ENCODE peak calls at places on chromosomes 16 and 17, in five cellular contexts. One of them, this sample, is unnamed.

GRCh38 chr16:87540072-87540976 is 47.5 kb upstream of the ZCCHC14 start:
- DNase-seq in PC-9: no peak
- DNase-seq in HL-60: no peak
- DNase-seq in stimulated activated CD4-positive, alpha-beta T cell treated with anti-CD3 and anti-CD28 coated beads, Interleukin-2, amount 100 ng/mL, for 48 hours: no peak
- DNase-seq in GM04504: no peak
- DNase-seq in this sample: no peak

GRCh38 chr16:66946974-66947301 is 11.6 kb downstream of the CES2 start:
- DNase-seq in PC-9: no peak
- DNase-seq in HL-60: no peak
- DNase-seq in stimulated activated CD4-positive, alpha-beta T cell treated with anti-CD3 and anti-CD28 coated beads, Interleukin-2, amount 100 ng/mL, for 48 hours: no peak
- DNase-seq in GM04504: no peak
- DNase-seq in this sample: no peak

GRCh38 chr16:49757744-49758069 is 98.2 kb downstream of the ZNF423 start:
- DNase-seq in PC-9: no peak
- DNase-seq in HL-60: no peak
- DNase-seq in stimulated activated CD4-positive, alpha-beta T cell treated with anti-CD3 and anti-CD28 coated beads, Interleukin-2, amount 100 ng/mL, for 48 hours: no peak
- DNase-seq in GM04504: no peak
- DNase-seq in this sample: no peak

GRCh38 chr16:19008770-19009169 is 25.0 kb downstream of the TMC7 start:
- DNase-seq in PC-9: no peak
- DNase-seq in HL-60: peak; percentile 16
- DNase-seq in stimulated activated CD4-positive, alpha-beta T cell treated with anti-CD3 and anti-CD28 coated beads, Interleukin-2, amount 100 ng/mL, for 48 hours: no peak
- DNase-seq in GM04504: peak; percentile 44
- DNase-seq in this sample: no peak

GRCh38 chr17:31750578-31750977 is 108.5 kb downstream of the COPRS start:
- DNase-seq in PC-9: no peak
- DNase-seq in HL-60: no peak
- DNase-seq in stimulated activated CD4-positive, alpha-beta T cell treated with anti-CD3 and anti-CD28 coated beads, Interleukin-2, amount 100 ng/mL, for 48 hours: no peak
- DNase-seq in GM04504: no peak
- DNase-seq in this sample: no peak

GRCh38 chr16:27950488-27950887 is 113.0 kb downstream of the GSG1L start:
- DNase-seq in PC-9: no peak
- DNase-seq in HL-60: no peak
- DNase-seq in stimulated activated CD4-positive, alpha-beta T cell treated with anti-CD3 and anti-CD28 coated beads, Interleukin-2, amount 100 ng/mL, for 48 hours: no peak
- DNase-seq in GM04504: no peak
- DNase-seq in this sample: no peak

GRCh38 chr17:21285164-21286065 is 904 bp downstream of the MAP2K3 start:
- DNase-seq in PC-9: peak; percentile 32
- DNase-seq in HL-60: no peak
- DNase-seq in stimulated activated CD4-positive, alpha-beta T cell treated with anti-CD3 and anti-CD28 coated beads, Interleukin-2, amount 100 ng/mL, for 48 hours: no peak
- DNase-seq in GM04504: no peak
- DNase-seq in this sample: peak; percentile 30

GRCh38 chr16:55710466-55710865 is 54.7 kb downstream of the SLC6A2 start:
- DNase-seq in PC-9: no peak
- DNase-seq in HL-60: no peak
- DNase-seq in stimulated activated CD4-positive, alpha-beta T cell treated with anti-CD3 and anti-CD28 coated beads, Interleukin-2, amount 100 ng/mL, for 48 hours: no peak
- DNase-seq in GM04504: no peak
- DNase-seq in this sample: no peak

GRCh38 chr17:6548578-6549330 is 7.6 kb downstream of the PITPNM3 start:
- DNase-seq in PC-9: no peak
- DNase-seq in HL-60: no peak
- DNase-seq in stimulated activated CD4-positive, alpha-beta T cell treated with anti-CD3 and anti-CD28 coated beads, Interleukin-2, amount 100 ng/mL, for 48 hours: no peak
- DNase-seq in GM04504: no peak
- DNase-seq in this sample: no peak

GRCh38 chr16:454397-454940 is 29.0 kb downstream of the RAB11FIP3 start:
- DNase-seq in PC-9: no peak
- DNase-seq in HL-60: no peak
- DNase-seq in stimulated activated CD4-positive, alpha-beta T cell treated with anti-CD3 and anti-CD28 coated beads, Interleukin-2, amount 100 ng/mL, for 48 hours: no peak
- DNase-seq in GM04504: no peak
- DNase-seq in this sample: no peak

GRCh38 chr16:591892-592517 is 2.1 kb downstream of the RAB40C start:
- DNase-seq in PC-9: no peak
- DNase-seq in HL-60: no peak
- DNase-seq in stimulated activated CD4-positive, alpha-beta T cell treated with anti-CD3 and anti-CD28 coated beads, Interleukin-2, amount 100 ng/mL, for 48 hours: no peak
- DNase-seq in GM04504: no peak
- DNase-seq in this sample: no peak

GRCh38 chr17:66487121-66487520 is 184.7 kb downstream of the PRKCA start:
- DNase-seq in PC-9: no peak
- DNase-seq in HL-60: no peak
- DNase-seq in stimulated activated CD4-positive, alpha-beta T cell treated with anti-CD3 and anti-CD28 coated beads, Interleukin-2, amount 100 ng/mL, for 48 hours: no peak
- DNase-seq in GM04504: no peak
- DNase-seq in this sample: no peak

GRCh38 chr16:89319883-89320716 is 102.6 kb downstream of the ZNF778 start:
- DNase-seq in PC-9: peak; percentile 94
- DNase-seq in HL-60: no peak
- DNase-seq in stimulated activated CD4-positive, alpha-beta T cell treated with anti-CD3 and anti-CD28 coated beads, Interleukin-2, amount 100 ng/mL, for 48 hours: peak; percentile 43
- DNase-seq in GM04504: peak; percentile 69
- DNase-seq in this sample: peak; percentile 55

GRCh38 chr17:82384730-82385429 is 13.3 kb downstream of the UTS2R start:
- DNase-seq in PC-9: peak; percentile 78
- DNase-seq in HL-60: no peak
- DNase-seq in stimulated activated CD4-positive, alpha-beta T cell treated with anti-CD3 and anti-CD28 coated beads, Interleukin-2, amount 100 ng/mL, for 48 hours: no peak
- DNase-seq in GM04504: no peak
- DNase-seq in this sample: no peak

GRCh38 chr17:8041249-8041928 is 2.5 kb downstream of the ALOX15B start:
- DNase-seq in PC-9: peak; percentile 51
- DNase-seq in HL-60: peak; percentile 57
- DNase-seq in stimulated activated CD4-positive, alpha-beta T cell treated with anti-CD3 and anti-CD28 coated beads, Interleukin-2, amount 100 ng/mL, for 48 hours: no peak
- DNase-seq in GM04504: peak; percentile 28
- DNase-seq in this sample: peak; percentile 80

GRCh38 chr16:5056347-5056746 is 9.4 kb downstream of the C16orf89 start:
- DNase-seq in PC-9: no peak
- DNase-seq in HL-60: no peak
- DNase-seq in stimulated activated CD4-positive, alpha-beta T cell treated with anti-CD3 and anti-CD28 coated beads, Interleukin-2, amount 100 ng/mL, for 48 hours: peak; percentile 33
- DNase-seq in GM04504: no peak
- DNase-seq in this sample: peak; percentile 63

GRCh38 chr17:18018411-18018921 is 20.5 kb downstream of the ATPAF2 start:
- DNase-seq in PC-9: no peak
- DNase-seq in HL-60: no peak
- DNase-seq in stimulated activated CD4-positive, alpha-beta T cell treated with anti-CD3 and anti-CD28 coated beads, Interleukin-2, amount 100 ng/mL, for 48 hours: no peak
- DNase-seq in GM04504: no peak
- DNase-seq in this sample: no peak

GRCh38 chr17:57551321-57552079 is 193.6 kb downstream of the CCDC182 start:
- DNase-seq in PC-9: no peak
- DNase-seq in HL-60: no peak
- DNase-seq in stimulated activated CD4-positive, alpha-beta T cell treated with anti-CD3 and anti-CD28 coated beads, Interleukin-2, amount 100 ng/mL, for 48 hours: no peak
- DNase-seq in GM04504: no peak
- DNase-seq in this sample: no peak

GRCh38 chr16:73302942-73303341 is 255.0 kb upstream of the ZFHX3 start:
- DNase-seq in PC-9: no peak
- DNase-seq in HL-60: no peak
- DNase-seq in stimulated activated CD4-positive, alpha-beta T cell treated with anti-CD3 and anti-CD28 coated beads, Interleukin-2, amount 100 ng/mL, for 48 hours: no peak
- DNase-seq in GM04504: no peak
- DNase-seq in this sample: no peak

GRCh38 chr17:27733771-27734170 is 66.6 kb downstream of the NOS2 start:
- DNase-seq in PC-9: no peak
- DNase-seq in HL-60: no peak
- DNase-seq in stimulated activated CD4-positive, alpha-beta T cell treated with anti-CD3 and anti-CD28 coated beads, Interleukin-2, amount 100 ng/mL, for 48 hours: no peak
- DNase-seq in GM04504: no peak
- DNase-seq in this sample: no peak

GRCh38 chr17:49932131-49932723 is 36.8 kb upstream of the DLX4 start:
- DNase-seq in PC-9: no peak
- DNase-seq in HL-60: no peak
- DNase-seq in stimulated activated CD4-positive, alpha-beta T cell treated with anti-CD3 and anti-CD28 coated beads, Interleukin-2, amount 100 ng/mL, for 48 hours: no peak
- DNase-seq in GM04504: no peak
- DNase-seq in this sample: peak; percentile 33

GRCh38 chr17:4897785-4898184 is 1.6 kb upstream of the C17orf107 start:
- DNase-seq in PC-9: no peak
- DNase-seq in HL-60: no peak
- DNase-seq in stimulated activated CD4-positive, alpha-beta T cell treated with anti-CD3 and anti-CD28 coated beads, Interleukin-2, amount 100 ng/mL, for 48 hours: no peak
- DNase-seq in GM04504: no peak
- DNase-seq in this sample: no peak

GRCh38 chr17:18314731-18315497 is at the start of the genes SMCR8 and TOP3A:
- DNase-seq in PC-9: peak; percentile 99
- DNase-seq in HL-60: peak; percentile 84
- DNase-seq in stimulated activated CD4-positive, alpha-beta T cell treated with anti-CD3 and anti-CD28 coated beads, Interleukin-2, amount 100 ng/mL, for 48 hours: peak; percentile 94
- DNase-seq in GM04504: peak; percentile 97
- DNase-seq in this sample: peak; percentile 99

GRCh38 chr16:55037051-55037450 is 106.4 kb downstream of the IRX5 start:
- DNase-seq in PC-9: no peak
- DNase-seq in HL-60: no peak
- DNase-seq in stimulated activated CD4-positive, alpha-beta T cell treated with anti-CD3 and anti-CD28 coated beads, Interleukin-2, amount 100 ng/mL, for 48 hours: no peak
- DNase-seq in GM04504: no peak
- DNase-seq in this sample: no peak

GRCh38 chr17:51354908-51355307 is 94.6 kb downstream of the UTP18 start:
- DNase-seq in PC-9: no peak
- DNase-seq in HL-60: no peak
- DNase-seq in stimulated activated CD4-positive, alpha-beta T cell treated with anti-CD3 and anti-CD28 coated beads, Interleukin-2, amount 100 ng/mL, for 48 hours: no peak
- DNase-seq in GM04504: no peak
- DNase-seq in this sample: no peak

GRCh38 chr16:85850344-85850880 is 48.5 kb upstream of the IRF8 start:
- DNase-seq in PC-9: no peak
- DNase-seq in HL-60: no peak
- DNase-seq in stimulated activated CD4-positive, alpha-beta T cell treated with anti-CD3 and anti-CD28 coated beads, Interleukin-2, amount 100 ng/mL, for 48 hours: no peak
- DNase-seq in GM04504: no peak
- DNase-seq in this sample: no peak

GRCh38 chr17:29433551-29433950 is 43.4 kb downstream of the TAOK1 start:
- DNase-seq in PC-9: no peak
- DNase-seq in HL-60: no peak
- DNase-seq in stimulated activated CD4-positive, alpha-beta T cell treated with anti-CD3 and anti-CD28 coated beads, Interleukin-2, amount 100 ng/mL, for 48 hours: no peak
- DNase-seq in GM04504: no peak
- DNase-seq in this sample: peak; percentile 43

GRCh38 chr17:11637796-11638195 is 39.5 kb downstream of the DNAH9 start:
- DNase-seq in PC-9: no peak
- DNase-seq in HL-60: no peak
- DNase-seq in stimulated activated CD4-positive, alpha-beta T cell treated with anti-CD3 and anti-CD28 coated beads, Interleukin-2, amount 100 ng/mL, for 48 hours: no peak
- DNase-seq in GM04504: no peak
- DNase-seq in this sample: no peak

GRCh38 chr17:17177186-17177585 is 28.9 kb downstream of the PLD6 start:
- DNase-seq in PC-9: no peak
- DNase-seq in HL-60: no peak
- DNase-seq in stimulated activated CD4-positive, alpha-beta T cell treated with anti-CD3 and anti-CD28 coated beads, Interleukin-2, amount 100 ng/mL, for 48 hours: no peak
- DNase-seq in GM04504: no peak
- DNase-seq in this sample: no peak

GRCh38 chr16:81610144-81610842 is 165.7 kb downstream of the CMIP start:
- DNase-seq in PC-9: peak; percentile 57
- DNase-seq in HL-60: no peak
- DNase-seq in stimulated activated CD4-positive, alpha-beta T cell treated with anti-CD3 and anti-CD28 coated beads, Interleukin-2, amount 100 ng/mL, for 48 hours: no peak
- DNase-seq in GM04504: peak; percentile 54
- DNase-seq in this sample: no peak

GRCh38 chr17:17868637-17869522 is 32.1 kb upstream of the SREBF1 start:
- DNase-seq in PC-9: no peak
- DNase-seq in HL-60: no peak
- DNase-seq in stimulated activated CD4-positive, alpha-beta T cell treated with anti-CD3 and anti-CD28 coated beads, Interleukin-2, amount 100 ng/mL, for 48 hours: no peak
- DNase-seq in GM04504: no peak
- DNase-seq in this sample: peak; percentile 64

GRCh38 chr17:33688771-33689170 is 395.7 kb upstream of the ASIC2 start:
- DNase-seq in PC-9: no peak
- DNase-seq in HL-60: no peak
- DNase-seq in stimulated activated CD4-positive, alpha-beta T cell treated with anti-CD3 and anti-CD28 coated beads, Interleukin-2, amount 100 ng/mL, for 48 hours: no peak
- DNase-seq in GM04504: no peak
- DNase-seq in this sample: no peak

GRCh38 chr16:62041401-62041800 is 5.2 kb upstream of the CDH8 start:
- DNase-seq in PC-9: no peak
- DNase-seq in HL-60: no peak
- DNase-seq in stimulated activated CD4-positive, alpha-beta T cell treated with anti-CD3 and anti-CD28 coated beads, Interleukin-2, amount 100 ng/mL, for 48 hours: no peak
- DNase-seq in GM04504: peak; percentile 17
- DNase-seq in this sample: peak; percentile 87

GRCh38 chr16:11547517-11547916 is 39.2 kb downstream of the LITAF start:
- DNase-seq in PC-9: no peak
- DNase-seq in HL-60: no peak
- DNase-seq in stimulated activated CD4-positive, alpha-beta T cell treated with anti-CD3 and anti-CD28 coated beads, Interleukin-2, amount 100 ng/mL, for 48 hours: no peak
- DNase-seq in GM04504: no peak
- DNase-seq in this sample: no peak

GRCh38 chr17:63542942-63543821 is 7.1 kb upstream of the DCAF7 start:
- DNase-seq in PC-9: peak; percentile 33
- DNase-seq in HL-60: no peak
- DNase-seq in stimulated activated CD4-positive, alpha-beta T cell treated with anti-CD3 and anti-CD28 coated beads, Interleukin-2, amount 100 ng/mL, for 48 hours: no peak
- DNase-seq in GM04504: no peak
- DNase-seq in this sample: no peak

GRCh38 chr17:68197091-68197996 is 50.5 kb upstream of the AMZ2 start:
- DNase-seq in PC-9: peak; percentile 33
- DNase-seq in HL-60: no peak
- DNase-seq in stimulated activated CD4-positive, alpha-beta T cell treated with anti-CD3 and anti-CD28 coated beads, Interleukin-2, amount 100 ng/mL, for 48 hours: no peak
- DNase-seq in GM04504: no peak
- DNase-seq in this sample: peak; percentile 17

GRCh38 chr16:5041604-5042133 is 7.9 kb upstream of the NAGPA start:
- DNase-seq in PC-9: peak; percentile 60
- DNase-seq in HL-60: no peak
- DNase-seq in stimulated activated CD4-positive, alpha-beta T cell treated with anti-CD3 and anti-CD28 coated beads, Interleukin-2, amount 100 ng/mL, for 48 hours: no peak
- DNase-seq in GM04504: no peak
- DNase-seq in this sample: no peak

GRCh38 chr16:11613381-11614303 is 26.9 kb upstream of the LITAF start:
- DNase-seq in PC-9: peak; percentile 54
- DNase-seq in HL-60: peak; percentile 91
- DNase-seq in stimulated activated CD4-positive, alpha-beta T cell treated with anti-CD3 and anti-CD28 coated beads, Interleukin-2, amount 100 ng/mL, for 48 hours: no peak
- DNase-seq in GM04504: no peak
- DNase-seq in this sample: no peak

GRCh38 chr16:85136705-85137322 is 24.5 kb upstream of the CIBAR2 start:
- DNase-seq in PC-9: no peak
- DNase-seq in HL-60: no peak
- DNase-seq in stimulated activated CD4-positive, alpha-beta T cell treated with anti-CD3 and anti-CD28 coated beads, Interleukin-2, amount 100 ng/mL, for 48 hours: no peak
- DNase-seq in GM04504: no peak
- DNase-seq in this sample: no peak

GRCh38 chr17:28758411-28759121 is 14.8 kb downstream of the TRAF4 start:
- DNase-seq in PC-9: no peak
- DNase-seq in HL-60: no peak
- DNase-seq in stimulated activated CD4-positive, alpha-beta T cell treated with anti-CD3 and anti-CD28 coated beads, Interleukin-2, amount 100 ng/mL, for 48 hours: no peak
- DNase-seq in GM04504: no peak
- DNase-seq in this sample: no peak

This sample was measured in A673.